ENCODE peak calls at places on chromosomes 4 and X, in five cellular contexts. W, V, D, B and N are unnamed samples.

GRCh38 chrX:103309860-103310591 is 764 bp downstream of the BEX2 start:
- DNase-seq in D (no peak), B (no peak), W (no peak), V (no peak), N (no peak)

GRCh38 chr4:72564184-72564583 is 4.8 kb downstream of the ADAMTS3 start:
- DNase-seq in W (no peak), D (no peak), B (no peak), V (no peak), N (no peak)

GRCh38 chr4:147571021-147571770 is 46.0 kb upstream of the TMEM184C start:
- DNase-seq in V (no peak), W (no peak), D (no peak), B (no peak), N (no peak)

GRCh38 chr4:25088342-25088952 is 57.7 kb upstream of the LGI2 start:
- DNase-seq in V (no peak), W (no peak), B (peak), D (no peak), N (no peak)

GRCh38 chr4:147334478-147334877 is 146.4 kb upstream of the EDNRA start:
- DNase-seq in D (no peak), B (no peak), W (no peak), V (no peak), N (no peak)

GRCh38 chrX:24860140-24860539 is 155.6 kb downstream of the ARX start:
- DNase-seq in D (no peak), B (no peak), V (no peak), W (no peak), N (no peak)

GRCh38 chrX:146881521-146881920 is 67.0 kb upstream of the CXorf51A start:
- DNase-seq in V (no peak), B (no peak), W (no peak), D (no peak), N (no peak)

GRCh38 chrX:150731795-150732194 is 38.6 kb downstream of the MTMR1 start:
- DNase-seq in W (no peak), V (no peak), B (no peak), D (no peak), N (no peak)

GRCh38 chr4:126582737-126583136 is 1050.0 kb upstream of the INTU start:
- DNase-seq in V (no peak), B (no peak), W (no peak), D (no peak), N (no peak)

GRCh38 chr4:30396772-30397475 is 323.2 kb upstream of the PCDH7 start:
- DNase-seq in B (no peak), V (no peak), W (no peak), D (no peak), N (no peak)

GRCh38 chr4:76611164-76611563 is 176.1 kb downstream of the SHROOM3 start:
- DNase-seq in B (no peak), V (no peak), W (no peak), D (no peak), N (no peak)

GRCh38 chr4:94530073-94530472 is 78.3 kb downstream of the PDLIM5 start:
- DNase-seq in W (no peak), D (no peak), B (no peak), V (no peak), N (no peak)

GRCh38 chrX:114970806-114971205 is 46.6 kb downstream of the IL13RA2 start:
- DNase-seq in B (no peak), V (no peak), D (no peak), W (no peak), N (no peak)

GRCh38 chr4:142567199-142567598 is 278.9 kb downstream of the INPP4B start:
- DNase-seq in B (no peak), V (no peak), D (no peak), W (no peak), N (no peak)

GRCh38 chr4:25937801-25938200 is 23.8 kb downstream of the SMIM20 start:
- DNase-seq in B (no peak), W (no peak), V (no peak), D (no peak), N (no peak)

GRCh38 chr4:168737441-168738176 is 240.8 kb downstream of the PALLD start:
- DNase-seq in D (no peak), B (no peak), V (no peak), W (no peak), N (no peak)

GRCh38 chr4:121720109-121720508 is 23.3 kb upstream of the ANXA5 start:
- DNase-seq in W (no peak), B (no peak), D (no peak), V (no peak), N (no peak)

GRCh38 chr4:123477804-123478209 is 81.2 kb downstream of the SPRY1 start:
- DNase-seq in W (no peak), V (no peak), B (no peak), D (no peak), N (no peak)

GRCh38 chr4:146478009-146478408 is 43.7 kb downstream of the SLC10A7 start:
- DNase-seq in D (no peak), B (no peak), V (no peak), W (no peak), N (no peak)

GRCh38 chr4:131430302-131430701 is 1718.8 kb upstream of the PCDH10 start:
- DNase-seq in V (no peak), D (no peak), B (no peak), W (no peak), N (no peak)

GRCh38 chrX:96407043-96407442 is 277.6 kb upstream of the DIAPH2 start:
- DNase-seq in V (peak), W (no peak), B (no peak), D (no peak), N (no peak)

GRCh38 chrX:105645667-105646354 is 176.5 kb upstream of the NRK start:
- DNase-seq in D (no peak), V (no peak), W (no peak), B (no peak), N (no peak)

GRCh38 chrX:33808636-33809035 is 323.5 kb downstream of the FAM47A start:
- DNase-seq in W (no peak), B (no peak), D (no peak), V (no peak), N (no peak)

GRCh38 chrX:153565996-153566580 is 32.9 kb downstream of the CCNQ start:
- DNase-seq in W (no peak), B (no peak), D (no peak), V (no peak), N (no peak)

GRCh38 chr4:8355306-8355705 is 85.2 kb downstream of the ACOX3 start:
- DNase-seq in B (no peak), D (no peak), W (no peak), V (no peak), N (no peak)

GRCh38 chr4:14879643-14880042 is 122.6 kb upstream of the CPEB2 start:
- DNase-seq in V (no peak), D (no peak), W (no peak), B (no peak), N (no peak)

GRCh38 chr4:169437299-169438047 is 166.7 kb upstream of the SH3RF1 start:
- DNase-seq in W (no peak), D (no peak), B (peak), V (no peak), N (peak)